ENCODE peak calls at places on chromosomes 5 and 9, in four cellular contexts. D, O, A and E are unnamed samples.

GRCh38 chr9:29750062-29750461 is 2176.8 kb upstream of the C9orf72 start:
- DNase-seq in O (no peak), D (peak), A (no peak), E (no peak)

GRCh38 chr5:162858770-162859169 is 578.6 kb upstream of the CCNG1 start:
- DNase-seq in A (no peak), D (no peak), O (no peak), E (no peak)

GRCh38 chr5:123012321-123012720 is 24.2 kb downstream of the PPIC start:
- DNase-seq in A (no peak), D (no peak), O (no peak), E (no peak)

GRCh38 chr5:179139111-179139935 is 79.2 kb downstream of the ZNF354C start:
- DNase-seq in D (no peak), A (no peak), O (no peak), E (no peak)

GRCh38 chr5:38780950-38781349 is 64.9 kb upstream of the OSMR start:
- DNase-seq in O (no peak), D (no peak), A (no peak), E (no peak)

GRCh38 chr9:5902377-5902776 is 11.7 kb downstream of the MLANA start:
- DNase-seq in O (no peak), A (no peak), D (no peak), E (no peak)

GRCh38 chr5:146754621-146755020 is 123.9 kb downstream of the PPP2R2B start:
- DNase-seq in D (no peak), A (no peak), O (no peak), E (no peak)

GRCh38 chr5:91302958-91303357 is 80.2 kb downstream of the ARRDC3 start:
- DNase-seq in D (no peak), O (no peak), A (no peak), E (no peak)

GRCh38 chr9:15480028-15480427 is 30.7 kb downstream of the PSIP1 start:
- DNase-seq in D (no peak), O (no peak), A (no peak), E (no peak)

GRCh38 chr9:93686127-93686879 is 109.9 kb downstream of the PHF2 start:
- DNase-seq in A (no peak), D (no peak), O (no peak), E (no peak)

GRCh38 chr5:107670028-107670926 is 460 bp downstream of the EFNA5 start:
- DNase-seq in A (no peak), O (peak), D (peak), E (no peak)

GRCh38 chr9:21682981-21683380 is 119.5 kb upstream of the MTAP start:
- DNase-seq in A (no peak), D (no peak), O (no peak), E (no peak)